ENCODE peak calls at places on chromosomes 12 and 14, in seven cellular contexts. V is Right ventricle myocardium inferior; F is astrocyte of the cerebellum; H is germinal center; Q is activated T-helper 1 cell treated with anti-CD3 and anti-CD28 coated beads, Interleukin-2, amount 50 U/mL, for 16 hours; S is sciatic nerve; E is HFFc6. P is an unnamed sample.
A peak's percentile ranks its signal among the peaks of the same experiment; 100 is the strongest.

GRCh38 chr12:118827047-118827446 is 154.3 kb upstream of the SRRM4 start:
- DNase-seq in V (no peak), F (no peak), H (no peak), Q (no peak), S (no peak), E (no peak), P (no peak)

GRCh38 chr12:109065154-109065852 is 12.9 kb downstream of the USP30 start:
- DNase-seq in H (no peak), Q (no peak), S (no peak), E (no peak), F (no peak), V (no peak), P (no peak)

GRCh38 chr12:78951746-78952532 is 87.4 kb downstream of the SYT1 start:
- DNase-seq in V (no peak), F (no peak), S (no peak), H (no peak), E (no peak), Q (no peak), P (no peak)

GRCh38 chr12:17076335-17076734 is 470.4 kb upstream of the LMO3 start:
- DNase-seq in Q (no peak), H (no peak), V (no peak), S (no peak), E (no peak), F (no peak), P (no peak)

GRCh38 chr14:23071975-23072539 is 14.7 kb upstream of the CDH24 start:
- DNase-seq in V (no peak), H (no peak), Q (no peak), E (no peak), S (no peak), F (no peak), P (no peak)

GRCh38 chr12:84727964-84728363 is 184.6 kb downstream of the SLC6A15 start:
- DNase-seq in S (no peak), H (no peak), V (no peak), Q (no peak), E (no peak), F (peak; percentile 8), P (no peak)

GRCh38 chr14:39015360-39015961 is 87.6 kb downstream of the SEC23A start:
- DNase-seq in F (peak; percentile 49), V (no peak), E (peak; percentile 9), S (no peak), H (peak; percentile 40), Q (no peak), P (no peak)

GRCh38 chr12:51131745-51132521 is 41.0 kb downstream of the TFCP2 start:
- DNase-seq in H (no peak), S (no peak), V (no peak), E (no peak), F (no peak), Q (no peak), P (no peak)

GRCh38 chr12:12614342-12614741 is 2.7 kb downstream of the CREBL2 start:
- DNase-seq in Q (no peak), E (no peak), H (no peak), F (no peak), S (no peak), V (no peak), P (no peak)

GRCh38 chr12:7091660-7092228 is 501 bp downstream of the C1R start:
- DNase-seq in H (no peak), S (peak; percentile 74), F (no peak), E (no peak), V (no peak), Q (no peak), P (no peak)

GRCh38 chr12:110677206-110677911 is 11.6 kb downstream of the HVCN1 start:
- DNase-seq in H (peak; percentile 76), S (no peak), E (no peak), F (peak; percentile 6), Q (no peak), V (no peak), P (no peak)

GRCh38 chr14:92173668-92174067 is 51.9 kb downstream of the CPSF2 start:
- DNase-seq in F (no peak), E (peak; percentile 46), S (no peak), Q (no peak), V (no peak), H (no peak), P (no peak)

GRCh38 chr12:31220061-31220460 is 105.9 kb downstream of the SINHCAF start:
- DNase-seq in H (no peak), S (no peak), Q (no peak), F (no peak), E (no peak), V (no peak), P (no peak)

GRCh38 chr14:30069536-30069935 is 141.9 kb upstream of the PRKD1 start:
- DNase-seq in H (no peak), Q (no peak), V (no peak), S (no peak), E (no peak), F (no peak), P (no peak)

GRCh38 chr14:34356267-34356660 is 105.8 kb downstream of the SPTSSA start:
- DNase-seq in Q (no peak), S (no peak), H (no peak), E (no peak), F (no peak), V (no peak), P (no peak)